ENCODE peak calls at places on chromosomes 2 and 18, in eight cellular contexts. S is activated effector memory CD4-positive, alpha-beta T cell treated with Interleukin-2 at 50 U/mL for 16 hours; T is colonic mucosa; D is lower lobe of right lung; P is activated T-helper 9 cell treated with anti-CD3 and anti-CD28 coated beads, Interleukin-2, amount 50 U/mL, for 16 hours; U is AG20443; I is NCI-H1436; O is glomerular endothelial cell. E is an unnamed sample.

GRCh38 chr2:2269989-2270562 is 61.0 kb downstream of the MYT1L start:
- DNase-seq in S (no peak), T (no peak), D (no peak), P (no peak), U (no peak), I (no peak), O (no peak), E (no peak)

GRCh38 chr2:239294571-239295054 is 106.2 kb downstream of the HDAC4 start:
- DNase-seq in S (no peak), T (peak; percentile 77), D (no peak), P (no peak), U (no peak), I (no peak), O (no peak), E (peak; percentile 84)

GRCh38 chr2:202721621-202722020 is 86.9 kb downstream of the FAM117B start:
- DNase-seq in S (no peak), T (no peak), D (no peak), P (no peak), U (no peak), I (no peak), O (no peak), E (no peak)

GRCh38 chr18:57561728-57562423 is 24.6 kb downstream of the FECH start:
- DNase-seq in S (no peak), T (no peak), D (no peak), P (no peak), U (peak; percentile 64), I (peak; percentile 51), O (no peak), E (no peak)

GRCh38 chr18:27609221-27609620 is 424.1 kb upstream of the CHST9 start:
- DNase-seq in S (no peak), T (no peak), D (no peak), P (no peak), U (no peak), I (no peak), O (no peak), E (no peak)

GRCh38 chr2:795245-796041 is 118.2 kb upstream of the TMEM18 start:
- DNase-seq in S (no peak), T (no peak), D (no peak), P (no peak), U (no peak), I (no peak), O (no peak), E (no peak)

GRCh38 chr2:49687873-49688272 is 533.6 kb upstream of the FSHR start:
- DNase-seq in S (no peak), T (no peak), D (no peak), P (no peak), U (no peak), I (no peak), O (no peak), E (no peak)

GRCh38 chr2:172395503-172395902 is 31.9 kb upstream of the ITGA6 start:
- DNase-seq in S (no peak), T (no peak), D (no peak), P (no peak), U (no peak), I (no peak), O (no peak), E (no peak)

GRCh38 chr2:167069855-167070254 is 181.6 kb downstream of the XIRP2 start:
- DNase-seq in S (no peak), T (no peak), D (no peak), P (no peak), U (no peak), I (no peak), O (no peak), E (no peak)

GRCh38 chr18:42078711-42079110 is 123.7 kb downstream of the PIK3C3 start:
- DNase-seq in S (no peak), T (no peak), D (no peak), P (no peak), U (no peak), I (no peak), O (no peak), E (no peak)

GRCh38 chr2:147045113-147045512 is 799.7 kb upstream of the ACVR2A start:
- DNase-seq in S (peak; percentile 7), T (peak; percentile 55), D (no peak), P (peak; percentile 10), U (peak; percentile 40), I (peak; percentile 10), O (no peak), E (peak; percentile 34)

GRCh38 chr2:76169985-76170384 is 459.3 kb upstream of the GCFC2 start:
- DNase-seq in S (no peak), T (no peak), D (no peak), P (no peak), U (no peak), I (no peak), O (no peak), E (no peak)

GRCh38 chr18:11695736-11696135 is 6.7 kb downstream of the GNAL start:
- DNase-seq in S (no peak), T (no peak), D (no peak), P (no peak), U (no peak), I (no peak), O (no peak), E (no peak)

GRCh38 chr18:41992066-41992465 is 37.0 kb downstream of the PIK3C3 start:
- DNase-seq in S (no peak), T (no peak), D (no peak), P (no peak), U (no peak), I (no peak), O (no peak), E (no peak)

GRCh38 chr2:61144697-61145268 is 17.2 kb upstream of the C2orf74 start:
- DNase-seq in S (peak; percentile 88), T (peak; percentile 86), D (peak; percentile 97), P (peak; percentile 85), U (peak; percentile 100), I (peak; percentile 98), O (peak; percentile 93), E (peak; percentile 89)

GRCh38 chr2:235532307-235532706 is 38.5 kb downstream of the AGAP1 start:
- DNase-seq in S (no peak), T (no peak), D (no peak), P (no peak), U (no peak), I (no peak), O (no peak), E (peak; percentile 28)

GRCh38 chr2:235414422-235414821 is 79.4 kb upstream of the AGAP1 start:
- DNase-seq in S (no peak), T (no peak), D (no peak), P (no peak), U (no peak), I (no peak), O (no peak), E (no peak)

GRCh38 chr2:223941579-223942277 is 3.4 kb downstream of the WDFY1 start:
- DNase-seq in S (no peak), T (no peak), D (no peak), P (peak; percentile 58), U (peak; percentile 69), I (no peak), O (no peak), E (no peak)

GRCh38 chr2:149422337-149422990 is 92.1 kb downstream of the LYPD6 start:
- DNase-seq in S (no peak), T (no peak), D (no peak), P (no peak), U (peak; percentile 64), I (no peak), O (no peak), E (peak; percentile 8)

E was measured in left colon.